ENCODE peak calls at places on chromosomes 2 and 18, in seven cellular contexts. F is breast epithelium; Z is CD8-positive, alpha-beta memory T cell; X is IMR-90; T is K562; E is pancreas; M is PC-3. Y is an unnamed sample.

GRCh38 chr2:74205586-74205985 is 7.2 kb downstream of the MTHFD2 start:
- DNase-seq in Z (no peak), F (peak), M (peak), E (no peak), T (no peak), X (no peak), Y (peak)

GRCh38 chr2:118697771-118698170 is 149.7 kb downstream of the EN1 start:
- DNase-seq in F (no peak), X (no peak), T (no peak), M (peak), E (no peak), Z (no peak), Y (no peak)

GRCh38 chr2:190519975-190520767 is 14.4 kb downstream of the NEMP2 start:
- DNase-seq in T (no peak), F (no peak), E (no peak), M (no peak), Z (no peak), X (no peak), Y (no peak)

GRCh38 chr18:26792661-26793060 is 72.8 kb downstream of the AQP4 start:
- DNase-seq in E (no peak), T (no peak), Z (no peak), M (peak), F (no peak), X (peak), Y (no peak)

GRCh38 chr18:45353530-45353929 is 261.7 kb upstream of the SLC14A2 start:
- DNase-seq in X (no peak), T (no peak), Z (no peak), M (peak), E (no peak), F (no peak), Y (no peak)

GRCh38 chr18:75209952-75210261 is 690 bp upstream of the TSHZ1 start:
- DNase-seq in Z (no peak), E (no peak), X (no peak), F (no peak), M (no peak), T (no peak), Y (no peak)

GRCh38 chr2:170191166-170191872 is 13.4 kb downstream of the MYO3B start:
- DNase-seq in F (no peak), Z (no peak), E (no peak), T (no peak), X (no peak), M (no peak), Y (no peak)

GRCh38 chr2:147386284-147386683 is 458.5 kb upstream of the ACVR2A start:
- DNase-seq in T (no peak), F (no peak), Z (no peak), E (no peak), X (no peak), M (no peak), Y (no peak)

GRCh38 chr18:79881695-79882094 is 69.8 kb downstream of the SLC66A2 start:
- DNase-seq in M (no peak), X (no peak), F (no peak), E (no peak), Z (no peak), T (no peak), Y (no peak)

GRCh38 chr2:127082974-127083373 is 24.0 kb downstream of the BIN1 start:
- DNase-seq in E (no peak), T (no peak), F (no peak), Z (no peak), X (peak), M (no peak), Y (no peak)

GRCh38 chr2:128304715-128305554 is 13.7 kb downstream of the HS6ST1 start:
- DNase-seq in T (peak), M (peak), X (peak), E (peak), Z (no peak), F (peak), Y (peak)

GRCh38 chr2:45612265-45612664 is 1.2 kb upstream of the SRBD1 start:
- DNase-seq in X (no peak), F (no peak), Z (no peak), E (no peak), T (no peak), M (peak), Y (no peak)

GRCh38 chr2:239654266-239654665 is 253.4 kb upstream of the HDAC4 start:
- DNase-seq in X (no peak), T (no peak), M (no peak), F (no peak), E (no peak), Z (no peak), Y (no peak)

GRCh38 chr2:64622443-64623231 is 31.1 kb downstream of the SERTAD2 start:
- DNase-seq in E (no peak), Z (no peak), X (no peak), F (no peak), M (no peak), T (no peak), Y (no peak)

GRCh38 chr18:62420151-62420512 is 95.0 kb downstream of the TNFRSF11A start:
- DNase-seq in F (no peak), Z (no peak), E (no peak), M (peak), T (peak), X (peak), Y (peak)

GRCh38 chr2:135996304-135996703 is 10.9 kb upstream of the DARS1 start:
- DNase-seq in F (no peak), E (no peak), T (no peak), Z (no peak), M (no peak), X (no peak), Y (no peak)

GRCh38 chr2:240604291-240604938 is 17.9 kb downstream of the CAPN10 start:
- DNase-seq in X (peak), Z (peak), M (peak), E (peak), F (no peak), T (peak), Y (peak)

GRCh38 chr2:218863021-218863520 is 3.5 kb downstream of the WNT6 start:
- DNase-seq in Z (no peak), X (no peak), F (no peak), M (no peak), T (no peak), E (no peak), Y (no peak)

GRCh38 chr2:179963626-179964025 is 43.5 kb downstream of the CWC22 start:
- DNase-seq in F (no peak), M (peak), Z (no peak), T (no peak), X (peak), E (no peak), Y (no peak)

GRCh38 chr2:133591164-133591563 is 22.9 kb upstream of the NCKAP5 start:
- DNase-seq in Z (no peak), T (no peak), F (no peak), X (no peak), E (no peak), M (no peak), Y (peak)

GRCh38 chr2:44793322-44793870 is 148.1 kb upstream of the SIX3 start:
- DNase-seq in F (no peak), M (peak), Z (no peak), X (peak), T (no peak), E (no peak), Y (no peak)

DNA sequence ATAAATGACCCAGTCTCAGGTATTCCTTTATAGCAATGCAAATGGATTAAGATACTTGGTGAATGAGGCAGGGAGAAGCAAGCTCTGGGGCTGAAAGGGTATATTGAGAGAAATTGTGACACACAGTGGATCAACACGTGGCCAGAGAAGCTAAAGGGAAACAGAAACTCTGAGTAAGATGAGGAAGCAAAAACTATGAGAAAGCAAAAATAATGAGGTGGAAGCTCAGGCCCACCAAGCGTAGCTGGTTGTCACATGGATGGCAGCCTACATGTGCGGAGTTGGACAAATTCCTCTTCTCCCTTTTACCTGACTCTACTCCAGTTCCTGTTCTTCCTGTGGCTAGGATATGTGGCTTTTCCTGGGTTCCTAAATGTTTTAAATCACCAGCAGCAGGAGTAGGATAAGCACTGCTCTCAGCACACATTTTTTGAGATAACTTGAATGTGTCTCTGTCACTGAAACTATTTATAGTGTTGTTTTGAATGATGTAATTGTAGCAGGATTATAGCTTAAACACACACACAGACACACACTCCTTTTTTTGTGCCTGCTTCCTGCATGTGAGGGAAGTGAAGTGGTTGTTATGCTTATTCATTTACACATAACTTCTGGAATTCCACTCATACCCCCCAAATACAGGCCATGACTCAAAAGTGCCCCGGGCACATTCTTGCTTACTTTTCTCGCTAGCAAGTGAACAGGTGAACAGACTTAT is 30.1 kb upstream of the EPC2 start:
- DNase-seq in T (peak), X (peak), F (no peak), Z (no peak), M (peak), E (no peak), Y (peak)
- H3K4me3 ChIP-seq in T (no peak), X (no peak), F (no peak), Z (no peak), M (no peak), E (no peak), Y (no peak)

DNA sequence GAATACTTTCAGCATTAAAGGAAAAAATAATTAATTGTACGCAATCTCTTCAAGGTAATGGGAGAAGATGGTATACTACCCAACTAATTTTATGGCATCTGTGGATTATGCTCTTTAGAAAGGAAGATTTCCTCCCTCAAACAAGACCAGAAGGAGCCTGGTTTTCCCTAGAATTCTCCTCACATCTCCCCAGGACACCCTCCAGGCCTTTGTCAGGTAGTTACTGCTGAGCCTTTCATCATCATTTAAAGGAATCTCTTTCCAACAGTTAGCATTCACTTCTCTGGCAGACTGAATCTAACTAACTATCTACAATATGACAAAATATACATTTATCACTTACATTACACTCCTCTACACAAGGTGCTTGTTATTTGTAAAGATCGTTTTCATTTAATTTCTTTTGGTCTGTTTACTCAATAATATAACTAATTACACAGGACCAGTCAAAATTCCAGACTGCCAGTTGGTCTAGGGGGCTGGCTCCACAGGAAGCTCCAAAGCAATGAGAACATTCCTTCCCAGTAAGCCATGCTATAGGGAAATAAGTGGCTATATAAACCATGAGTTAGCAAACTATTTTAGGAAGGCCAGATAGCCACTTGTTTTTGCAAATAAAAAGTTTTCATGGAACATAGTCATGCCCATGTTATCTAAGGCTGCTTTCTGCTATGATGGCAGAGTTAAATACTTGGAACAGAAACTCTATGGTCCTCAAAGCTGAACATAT is 19.1 kb downstream of the ZNF24 start:
- DNase-seq in M (no peak), Z (no peak), X (peak), E (no peak), F (no peak), T (no peak), Y (no peak)
- H3K4me3 ChIP-seq in M (no peak), Z (no peak), X (no peak), E (no peak), F (no peak), T (no peak), Y (no peak)

GRCh38 chr2:216014986-216015385 is 1.6 kb upstream of the MREG start:
- DNase-seq in E (no peak), T (no peak), M (no peak), X (no peak), Z (no peak), F (no peak), Y (no peak)

GRCh38 chr2:216016581-216016980 is 3.2 kb upstream of the MREG start:
- DNase-seq in Z (no peak), E (no peak), F (no peak), M (no peak), X (no peak), T (no peak), Y (no peak)

GRCh38 chr2:216015722-216016464 is 2.5 kb upstream of the MREG start:
- DNase-seq in X (no peak), Z (peak), F (no peak), M (no peak), E (no peak), T (no peak), Y (peak)

GRCh38 chr2:216018709-216019108 is 5.4 kb upstream of the MREG start:
- DNase-seq in F (no peak), E (no peak), X (no peak), Z (no peak), T (no peak), M (no peak), Y (no peak)

GRCh38 chr2:216017365-216017764 is 4.0 kb upstream of the MREG start:
- DNase-seq in E (no peak), F (no peak), T (no peak), Z (no peak), M (peak), X (peak), Y (peak)
- H3K4me3 ChIP-seq in E (no peak), F (no peak), T (no peak), Z (no peak), M (no peak), X (no peak), Y (no peak)

DNA sequence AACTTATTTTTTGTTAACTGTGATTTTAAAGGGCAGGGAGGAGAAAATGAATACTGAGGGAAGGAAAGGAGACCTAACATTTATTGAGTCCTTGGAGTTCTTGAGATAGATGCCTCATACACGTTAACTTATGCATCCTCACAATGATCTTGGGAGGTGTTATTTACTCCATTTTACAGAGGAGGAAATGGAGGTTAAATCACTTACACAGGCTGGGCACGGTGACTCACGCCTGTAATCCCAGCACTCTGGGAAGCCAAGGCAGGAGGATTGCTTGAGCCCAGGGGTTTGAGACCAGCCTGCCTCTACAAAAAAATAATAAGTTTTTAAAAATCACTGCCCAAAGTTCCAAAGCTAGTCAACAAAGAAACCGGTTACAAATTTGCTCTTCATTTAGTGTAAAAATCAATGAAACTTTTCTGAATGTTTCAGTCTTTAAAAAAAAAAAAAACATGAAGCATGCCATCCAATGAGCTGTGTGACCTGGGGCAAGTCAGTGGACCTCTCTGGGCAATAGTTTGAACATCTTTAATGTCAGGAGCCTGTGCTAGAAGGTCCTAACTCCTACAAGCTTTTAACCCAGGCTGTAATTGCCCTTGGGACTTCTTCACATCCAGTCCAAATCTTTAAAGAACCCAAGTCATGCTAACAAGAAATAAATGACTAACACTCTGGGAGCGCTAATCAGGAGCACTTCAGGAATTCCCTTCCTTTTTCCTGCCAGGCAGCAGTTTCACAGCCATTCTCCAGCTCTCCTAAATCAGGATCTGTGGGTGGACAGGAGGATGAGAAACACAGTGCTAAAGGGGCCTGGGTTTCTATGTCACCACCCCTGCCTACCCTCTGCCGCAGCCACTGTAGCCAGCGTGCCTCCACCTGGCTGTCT is 176.4 kb downstream of the TMEM247 start:
- DNase-seq in T (no peak), F (no peak), E (no peak), X (peak), M (no peak), Z (no peak), Y (no peak)
- H3K4me3 ChIP-seq in T (no peak), F (no peak), E (no peak), X (no peak), M (no peak), Z (no peak), Y (no peak)

GRCh38 chr18:21682276-21683051 is 22.1 kb downstream of the ABHD3 start:
- DNase-seq in E (no peak), F (no peak), Z (no peak), X (peak), T (no peak), M (no peak), Y (no peak)
- H3K4me3 ChIP-seq in E (no peak), F (peak), Z (peak), X (peak), T (no peak), M (no peak), Y (peak)

DNA sequence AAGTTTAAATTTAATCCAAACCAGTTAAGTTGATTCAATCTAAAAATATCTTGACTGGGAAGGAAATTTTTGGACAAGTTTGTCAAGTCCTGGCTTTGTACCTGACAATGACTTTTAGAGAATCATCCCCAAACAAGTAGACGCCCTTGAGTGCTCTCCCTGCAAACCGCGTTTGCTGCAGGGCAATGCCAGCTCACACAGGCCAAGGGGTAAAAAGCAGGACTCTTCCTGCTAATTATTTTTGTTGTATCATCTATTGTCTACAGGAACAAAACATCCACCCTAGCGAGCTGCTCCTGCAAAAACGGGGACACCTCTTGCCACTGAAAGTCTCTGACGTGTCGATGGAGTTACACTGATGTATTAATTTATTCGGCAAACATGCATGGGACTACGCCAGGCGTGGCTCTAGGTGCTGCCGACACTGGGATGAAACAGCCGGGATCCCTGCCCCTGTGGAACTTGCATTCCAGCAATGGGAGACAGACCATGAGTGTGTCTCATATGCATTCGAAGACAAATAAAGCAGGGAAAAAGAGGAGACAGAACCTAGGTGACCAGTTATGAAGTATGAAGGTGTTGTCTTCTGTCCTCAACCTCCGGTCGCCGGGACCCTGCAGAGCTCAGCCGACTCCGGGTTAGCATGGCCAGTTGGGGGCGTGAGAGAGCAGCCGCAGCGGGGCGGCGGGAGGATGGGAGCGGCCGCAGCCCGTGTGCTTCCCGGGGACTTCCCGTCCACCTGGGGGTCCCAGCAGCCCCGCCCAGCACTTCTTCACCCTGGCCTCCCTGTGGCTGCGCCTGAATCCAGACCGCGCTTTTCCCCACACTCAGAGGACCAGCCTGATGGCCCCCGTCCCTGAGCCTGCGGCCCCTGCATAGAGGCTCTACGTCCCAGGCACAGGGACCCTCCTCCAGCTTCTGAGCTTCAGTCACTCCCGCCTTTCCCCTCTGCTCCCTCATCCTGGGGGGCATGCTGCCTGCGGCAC is 11.2 kb downstream of the ID2 start:
- DNase-seq in E (peak), T (peak), F (no peak), M (peak), Z (no peak), X (no peak), Y (peak)
- H3K4me3 ChIP-seq in E (no peak), T (no peak), F (no peak), M (peak), Z (no peak), X (no peak), Y (no peak)

GRCh38 chr2:172249986-172250385 is 147.3 kb upstream of the DLX2 start:
- DNase-seq in Z (no peak), E (no peak), M (peak), T (no peak), F (no peak), X (peak), Y (no peak)
- H3K4me3 ChIP-seq in Z (no peak), E (no peak), M (peak), T (no peak), F (no peak), X (no peak), Y (no peak)

Y was measured in transverse colon.